ENCODE peak calls at places on chromosomes 13 and 19, in five cellular contexts. E is ELR; B is stimulated activated CD8-positive, alpha-beta memory T cell treated with anti-CD3 and anti-CD28 coated beads, Interleukin-4, amount 100 ng/mL, for 24 hours; J is myocyte; P is AG04450. A is an unnamed sample.

GRCh38 chr19:7989071-7989575 is 16.3 kb downstream of the ELAVL1 start:
- DNase-seq in E (no peak), B (no peak), J (no peak), P (no peak), A (no peak)

GRCh38 chr13:99465454-99465853 is 35.8 kb upstream of the TM9SF2 start:
- DNase-seq in E (no peak), B (no peak), J (no peak), P (no peak), A (no peak)

GRCh38 chr13:100611678-100612492 is 23.3 kb upstream of the GGACT start:
- DNase-seq in E (no peak), B (no peak), J (peak; percentile 87), P (no peak), A (no peak)

GRCh38 chr19:50909240-50910070 is 1.7 kb downstream of the KLK4 start:
- DNase-seq in E (peak; percentile 47), B (peak; percentile 15), J (no peak), P (no peak), A (no peak)

GRCh38 chr19:645912-646797 is 6.5 kb downstream of the FGF22 start:
- DNase-seq in E (no peak), B (no peak), J (no peak), P (no peak), A (no peak)

GRCh38 chr13:80337011-80337688 is 3.8 kb downstream of the SPRY2 start:
- DNase-seq in E (peak; percentile 30), B (no peak), J (peak; percentile 40), P (no peak), A (no peak)

GRCh38 chr13:78680064-78680463 is 21.1 kb upstream of the OBI1 start:
- DNase-seq in E (no peak), B (no peak), J (no peak), P (no peak), A (no peak)

GRCh38 chr19:38733493-38734175 is 10.6 kb downstream of the CAPN12 start:
- DNase-seq in E (peak; percentile 50), B (no peak), J (no peak), P (no peak), A (no peak)

GRCh38 chr19:39446365-39447084 is 1.1 kb downstream of the SUPT5H start:
- DNase-seq in E (no peak), B (no peak), J (no peak), P (no peak), A (no peak)

GRCh38 chr19:16066611-16067104 is 9.6 kb upstream of the TPM4 start:
- DNase-seq in E (peak; percentile 65), B (no peak), J (peak; percentile 52), P (no peak), A (no peak)

GRCh38 chr19:53424968-53425597 is 6.7 kb upstream of the ZNF761 start:
- DNase-seq in E (peak; percentile 57), B (peak; percentile 48), J (peak; percentile 51), P (peak; percentile 38), A (peak; percentile 53)

GRCh38 chr19:55278391-55279135 is 1.3 kb downstream of the HSPBP1 start:
- DNase-seq in E (no peak), B (no peak), J (no peak), P (no peak), A (no peak)

GRCh38 chr13:100542546-100543156 is 45.9 kb downstream of the GGACT start:
- DNase-seq in E (peak; percentile 66), B (no peak), J (peak; percentile 50), P (no peak), A (no peak)

GRCh38 chr13:69589531-69589930 is 518.1 kb upstream of the ATXN8OS start:
- DNase-seq in E (no peak), B (no peak), J (no peak), P (no peak), A (no peak)

GRCh38 chr13:99908129-99908805 is 63.3 kb downstream of the ZIC5 start:
- DNase-seq in E (no peak), B (no peak), J (no peak), P (no peak), A (no peak)

GRCh38 chr19:10554760-10555612 is 10.8 kb downstream of the KRI1 start:
- DNase-seq in E (peak; percentile 43), B (no peak), J (no peak), P (no peak), A (no peak)

GRCh38 chr13:26867451-26868067 is 107.0 kb upstream of the GPR12 start:
- DNase-seq in E (peak; percentile 26), B (no peak), J (peak; percentile 55), P (no peak), A (peak; percentile 11)

GRCh38 chr13:60164490-60164889 is 762 bp upstream of the DIAPH3 start:
- DNase-seq in E (peak; percentile 15), B (no peak), J (peak; percentile 31), P (no peak), A (no peak)

GRCh38 chr13:113647351-113648217 is 10.4 kb downstream of the ATP4B start:
- DNase-seq in E (no peak), B (no peak), J (peak; percentile 87), P (no peak), A (no peak)

GRCh38 chr13:85413664-85414063 is 385.6 kb downstream of the SLITRK6 start:
- DNase-seq in E (no peak), B (no peak), J (no peak), P (no peak), A (no peak)

GRCh38 chr13:110113284-110113764 is 193.6 kb downstream of the COL4A1 start:
- DNase-seq in E (peak; percentile 90), B (no peak), J (peak; percentile 88), P (no peak), A (no peak)

A was measured in stimulated activated CD4-positive, alpha-beta T cell treated with anti-CD3 and anti-CD28 coated beads, TNF-alpha, amount 100 ng/mL, for 24 hours.